ENCODE peak calls at places on chromosomes 5 and 9, in seven cellular contexts. A is neuronal stem cell, E is mesendoderm, B is IMR-90, J is H1, R is H9, Y is trophoblast cell. H is an unnamed sample.

GRCh38 chr5:8457187-8458037 is 588.5 kb downstream of the MTRR start:
- DNase-seq in Y (peak), E (peak), A (no peak), R (peak), B (peak), J (no peak), H (peak)

GRCh38 chr5:52909192-52909591 is 80.0 kb upstream of the ITGA2 start:
- DNase-seq in A (no peak), Y (no peak), R (no peak), J (no peak), E (peak), B (no peak), H (peak)

GRCh38 chr5:135222171-135222681 is 176.8 kb downstream of the MACROH2A1 start:
- DNase-seq in A (no peak), R (no peak), B (no peak), Y (no peak), E (no peak), J (no peak), H (no peak)

GRCh38 chr5:50724-51499 is 41.1 kb upstream of the PLEKHG4B start:
- DNase-seq in E (no peak), B (no peak), R (peak), Y (no peak), J (no peak), A (no peak), H (no peak)

GRCh38 chr5:32934529-32934928 is 223.4 kb downstream of the NPR3 start:
- DNase-seq in Y (no peak), R (no peak), E (no peak), A (no peak), J (no peak), B (no peak), H (no peak)

GRCh38 chr5:38420691-38421395 is 135.6 kb downstream of the LIFR start:
- DNase-seq in A (peak), Y (peak), B (peak), E (peak), R (peak), J (no peak), H (peak)

GRCh38 chr5:100186181-100186580 is 349.0 kb upstream of the FAM174A start:
- DNase-seq in E (peak), B (no peak), A (peak), Y (no peak), J (no peak), R (no peak), H (no peak)

GRCh38 chr9:22103650-22104575 is 94.8 kb upstream of the CDKN2B start:
- DNase-seq in B (peak), J (no peak), E (no peak), A (no peak), Y (peak), R (no peak), H (peak)

GRCh38 chr9:109162652-109163051 is 4.4 kb downstream of the FRRS1L start:
- DNase-seq in Y (no peak), E (no peak), J (no peak), R (no peak), A (no peak), B (no peak), H (no peak)

GRCh38 chr9:6681957-6682501 is 36.5 kb upstream of the GLDC start:
- DNase-seq in J (no peak), R (no peak), A (no peak), Y (no peak), E (no peak), B (no peak), H (no peak)

GRCh38 chr9:93952784-93953491 is 2.2 kb downstream of the BARX1 start:
- DNase-seq in E (peak), Y (no peak), A (no peak), R (peak), J (no peak), B (no peak), H (no peak)

GRCh38 chr5:30620481-30621085 is 572.9 kb upstream of the CDH6 start:
- DNase-seq in B (no peak), Y (no peak), J (no peak), E (peak), A (no peak), R (no peak), H (no peak)

GRCh38 chr5:159156839-159157238 is 52.5 kb downstream of the RNF145 start:
- DNase-seq in R (no peak), A (peak), B (peak), Y (peak), E (peak), J (no peak), H (peak)

GRCh38 chr5:56155992-56156584 is 77.0 kb downstream of the ANKRD55 start:
- DNase-seq in A (no peak), B (no peak), J (no peak), E (no peak), R (no peak), Y (peak), H (no peak)

GRCh38 chr9:136044207-136044970 is 50.7 kb downstream of the NACC2 start:
- DNase-seq in B (no peak), J (no peak), A (no peak), E (no peak), R (no peak), Y (no peak), H (no peak)

GRCh38 chr9:124480621-124480981 is 26.6 kb downstream of the NR5A1 start:
- DNase-seq in E (peak), J (peak), R (peak), B (peak), Y (no peak), A (no peak), H (peak)

GRCh38 chr5:154253807-154254206 is 63.3 kb downstream of the GALNT10 start:
- DNase-seq in Y (no peak), R (no peak), B (no peak), A (no peak), J (no peak), E (no peak), H (no peak)

GRCh38 chr5:154254886-154255285 is 64.4 kb downstream of the GALNT10 start:
- DNase-seq in R (no peak), Y (no peak), B (no peak), A (no peak), J (no peak), E (peak), H (no peak)

GRCh38 chr5:154249786-154250185 is 59.3 kb downstream of the GALNT10 start:
- DNase-seq in A (no peak), E (no peak), J (no peak), Y (no peak), R (no peak), B (no peak), H (no peak)

GRCh38 chr5:154248691-154249090 is 58.2 kb downstream of the GALNT10 start:
- DNase-seq in B (no peak), A (no peak), R (no peak), Y (peak), J (no peak), E (no peak), H (no peak)

GRCh38 chr5:154251529-154251928 is 61.0 kb downstream of the GALNT10 start:
- DNase-seq in B (no peak), A (no peak), Y (no peak), J (no peak), R (no peak), E (no peak), H (no peak)
- H2BK5ac ChIP-seq in B (no peak), A (no peak), Y (peak), J (no peak), R (no peak), E (no peak), H (no peak)

GRCh38 chr5:65800775-65801174 is 78.8 kb downstream of the NLN start:
- DNase-seq in A (no peak), Y (no peak), B (peak), R (no peak), J (no peak), E (no peak), H (no peak)

GRCh38 chr5:65802820-65803219 is 80.8 kb downstream of the NLN start:
- DNase-seq in B (no peak), E (no peak), Y (no peak), R (no peak), A (no peak), J (no peak), H (no peak)

GRCh38 chr5:65802080-65802479 is 80.1 kb downstream of the NLN start:
- DNase-seq in E (no peak), Y (no peak), J (no peak), R (no peak), A (no peak), B (no peak), H (no peak)

GRCh38 chr5:65799857-65800256 is 77.9 kb downstream of the NLN start:
- DNase-seq in Y (no peak), B (no peak), R (no peak), J (no peak), E (no peak), A (no peak), H (no peak)

GRCh38 chr5:65801332-65801731 is 79.3 kb downstream of the NLN start:
- DNase-seq in R (no peak), Y (no peak), B (peak), J (no peak), E (peak), A (peak), H (peak)
- H3K23ac ChIP-seq in R (no peak), Y (no peak), B (peak), J (no peak), E (no peak), A (no peak), H (no peak)

DNA sequence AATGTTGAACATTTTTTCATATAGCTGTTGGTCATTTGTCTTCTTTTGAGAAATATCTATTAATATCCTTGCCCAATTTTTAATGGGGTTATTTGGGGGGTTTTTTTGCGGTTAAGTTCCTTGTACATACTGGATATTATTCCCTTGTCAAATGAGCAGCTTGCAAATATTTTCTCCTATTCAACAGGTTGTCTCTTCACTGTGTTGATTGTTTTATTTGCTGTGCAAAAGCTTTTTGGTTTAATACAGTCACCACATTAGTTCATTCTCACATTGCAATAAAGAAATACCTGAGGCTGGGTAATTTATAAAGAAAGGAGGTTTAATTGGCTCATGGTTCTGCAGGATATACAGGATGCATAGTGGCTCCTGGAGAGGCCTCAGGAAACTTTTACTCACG is 36.5 kb upstream of the NIPBL start:
- DNase-seq in R (no peak), B (no peak), E (no peak), A (no peak), Y (no peak), J (no peak), H (no peak)
- H3K4ac ChIP-seq in R (no peak), B (no peak), E (no peak), A (no peak), Y (no peak), J (no peak), H (no peak)

GRCh38 chr9:79408200-79408599 is 163.6 kb upstream of the TLE4 start:
- DNase-seq in A (no peak), E (peak), J (no peak), R (no peak), B (peak), Y (no peak), H (no peak)
- H2BK5ac ChIP-seq in A (no peak), E (no peak), J (no peak), R (no peak), B (no peak), Y (no peak), H (no peak)

DNA sequence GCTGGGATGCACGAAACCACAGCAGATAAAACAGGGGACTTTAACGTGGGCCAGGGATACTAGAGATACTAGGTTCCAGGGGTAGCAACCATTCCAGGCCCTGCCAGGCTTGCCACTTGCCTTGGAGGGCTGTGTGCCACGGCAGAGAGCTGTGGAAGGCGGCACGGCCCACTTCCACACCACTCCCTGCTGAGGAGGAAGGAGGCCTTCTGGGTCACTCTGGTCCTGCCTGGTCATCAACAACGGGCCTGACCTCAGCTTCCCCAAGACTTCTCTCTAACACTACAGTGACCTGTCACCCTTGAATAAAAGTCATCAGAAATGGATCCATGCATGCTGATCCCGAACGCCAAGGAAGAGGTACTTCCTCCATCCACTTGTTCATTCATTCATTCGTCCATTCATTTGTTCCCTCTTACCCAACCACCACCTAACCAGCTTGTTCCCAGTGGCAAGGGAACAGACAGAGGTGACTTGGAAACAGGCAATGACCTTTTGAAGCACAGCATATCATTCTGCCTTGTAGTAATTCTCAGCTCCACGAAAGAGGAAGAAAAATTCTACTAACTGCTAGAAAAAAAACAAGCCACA is 58.8 kb downstream of the STK10 start:
- DNase-seq in R (no peak), J (no peak), E (no peak), A (no peak), B (no peak), Y (no peak), H (no peak)
- H3K23ac ChIP-seq in R (no peak), J (no peak), E (no peak), A (no peak), B (no peak), Y (no peak), H (no peak)

DNA sequence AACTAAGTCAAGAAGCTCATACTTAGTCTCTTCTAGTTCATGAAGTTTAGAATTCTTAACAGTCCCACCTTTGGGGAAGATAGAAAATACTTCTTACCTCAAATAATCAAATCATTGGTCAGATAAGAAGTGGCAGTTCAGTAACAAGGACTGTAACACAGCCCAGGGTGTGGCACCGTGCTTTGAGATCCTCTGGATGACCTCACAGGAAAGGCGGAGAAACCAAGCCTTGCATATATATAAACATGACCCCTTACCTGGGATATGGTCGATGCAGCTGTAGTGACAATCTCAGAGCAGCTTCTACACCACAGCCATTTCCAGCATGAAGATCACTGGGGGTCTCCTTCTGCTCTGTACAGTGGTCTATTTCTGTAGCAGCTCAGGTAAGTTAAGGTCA is at the start of gene SPINK7:
- DNase-seq in E (no peak), B (no peak), Y (no peak), R (no peak), A (no peak), J (no peak), H (no peak)
- H3K4ac ChIP-seq in E (no peak), B (no peak), Y (no peak), R (no peak), A (no peak), J (no peak), H (no peak)

GRCh38 chr9:89137548-89138462 is 40.8 kb downstream of the SHC3 start:
- DNase-seq in B (peak), E (no peak), R (no peak), A (no peak), Y (peak), J (no peak), H (peak)

GRCh38 chr9:89135572-89135971 is 43.0 kb downstream of the SHC3 start:
- DNase-seq in Y (no peak), A (no peak), R (no peak), J (no peak), E (no peak), B (no peak), H (no peak)

GRCh38 chr9:89138463-89139390 is 39.9 kb downstream of the SHC3 start:
- DNase-seq in J (no peak), A (no peak), B (peak), Y (peak), E (no peak), R (no peak), H (peak)

GRCh38 chr9:89139450-89139849 is 39.2 kb downstream of the SHC3 start:
- DNase-seq in A (no peak), B (peak), Y (no peak), E (no peak), J (no peak), R (no peak), H (no peak)

GRCh38 chr9:89134709-89135108 is 43.9 kb downstream of the SHC3 start:
- DNase-seq in E (peak), Y (no peak), R (no peak), J (no peak), B (no peak), A (no peak), H (no peak)
- H2BK5ac ChIP-seq in E (no peak), Y (no peak), R (no peak), J (no peak), B (no peak), A (no peak), H (no peak)

H was measured in mesenchymal stem cell.